ENCODE peak calls at places on chromosome 4, in six cellular contexts. G is neuronal stem cell, X is mesenchymal stem cell, C is H9, H is trophoblast cell, F is IMR-90. K is an unnamed sample.

GRCh38 chr4:83010111-83010521 is 507 bp downstream of the LIN54 start:
- DNase-seq in G (no peak), X (peak; percentile 69), C (no peak), H (no peak), F (peak; percentile 46), K (no peak)

GRCh38 chr4:7968262-7968896 is 28.7 kb upstream of the AFAP1 start:
- DNase-seq in G (no peak), X (no peak), C (no peak), H (no peak), F (no peak), K (no peak)

GRCh38 chr4:3178351-3178750 is 70.6 kb upstream of the MSANTD1 start:
- DNase-seq in G (no peak), X (no peak), C (no peak), H (no peak), F (no peak), K (no peak)

GRCh38 chr4:4689694-4690440 is 148.0 kb upstream of the STX18 start:
- DNase-seq in G (no peak), X (no peak), C (no peak), H (no peak), F (no peak), K (no peak)

GRCh38 chr4:187354740-187355139 is 631.1 kb upstream of the FAT1 start:
- DNase-seq in G (no peak), X (no peak), C (no peak), H (peak; percentile 62), F (no peak), K (no peak)

GRCh38 chr4:25859429-25860148 is 3.2 kb downstream of the SEL1L3 start:
- DNase-seq in G (no peak), X (no peak), C (no peak), H (no peak), F (no peak), K (no peak)

GRCh38 chr4:84418032-84418709 is 80.9 kb downstream of the NKX6-1 start:
- DNase-seq in G (no peak), X (no peak), C (no peak), H (no peak), F (no peak), K (no peak)

GRCh38 chr4:1469596-1470392 is 63.6 kb upstream of the NKX1-1 start:
- DNase-seq in G (no peak), X (no peak), C (no peak), H (no peak), F (no peak), K (no peak)

GRCh38 chr4:171714791-171715454 is 98.3 kb upstream of the GALNTL6 start:
- DNase-seq in G (no peak), X (no peak), C (no peak), H (no peak), F (no peak), K (no peak)

GRCh38 chr4:153082322-153083301 is 121.6 kb upstream of the TRIM2 start:
- DNase-seq in G (no peak), X (peak; percentile 13), C (no peak), H (no peak), F (no peak), K (peak; percentile 48)

GRCh38 chr4:148441624-148441985 is 609 bp downstream of the NR3C2 start:
- DNase-seq in G (peak; percentile 18), X (peak; percentile 6), C (no peak), H (no peak), F (no peak), K (no peak)

GRCh38 chr4:107863850-107864371 is 39.2 kb downstream of the SGMS2 start:
- DNase-seq in G (no peak), X (peak; percentile 55), C (no peak), H (peak; percentile 68), F (peak; percentile 51), K (no peak)

GRCh38 chr4:110618091-110619000 is 4.5 kb downstream of the PITX2 start:
- DNase-seq in G (peak; percentile 70), X (peak; percentile 92), C (peak; percentile 88), H (no peak), F (no peak), K (no peak)

GRCh38 chr4:110619401-110620247 is 3.3 kb downstream of the PITX2 start:
- DNase-seq in G (peak; percentile 57), X (peak; percentile 81), C (peak; percentile 82), H (no peak), F (no peak), K (peak; percentile 71)

GRCh38 chr4:110617095-110617494 is 5.8 kb downstream of the PITX2 start:
- DNase-seq in G (peak; percentile 2), X (peak; percentile 37), C (no peak), H (no peak), F (no peak), K (no peak)

GRCh38 chr4:110620352-110621327 is 2.2 kb downstream of the PITX2 start:
- DNase-seq in G (peak; percentile 67), X (peak; percentile 88), C (peak; percentile 89), H (no peak), F (no peak), K (peak; percentile 85)

DNA sequence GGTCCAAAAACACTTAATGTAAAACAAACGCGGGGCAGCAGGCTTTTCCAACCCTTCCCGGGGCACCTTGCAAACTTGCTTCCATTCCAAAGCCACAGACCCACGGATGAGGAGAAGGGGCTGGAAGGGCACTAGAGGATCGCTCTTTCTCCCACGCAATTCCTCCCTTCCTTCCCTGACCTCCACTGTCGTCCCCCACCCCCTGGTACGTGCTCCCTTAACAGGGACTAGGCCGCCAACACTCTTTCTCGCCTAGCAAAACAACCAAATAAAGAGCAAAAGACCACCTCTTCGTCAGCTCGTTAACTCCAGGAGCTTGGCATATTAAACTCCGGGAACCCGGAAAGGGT is 3.9 kb downstream of the PITX2 start:
- DNase-seq in G (no peak), X (no peak), C (no peak), H (no peak), F (no peak), K (no peak)
- H3K14ac ChIP-seq in G (no peak overlapping the region), X (peak overlapping the region; percentile 95), C (peak overlapping the region; percentile 16), H (no peak overlapping the region), F (no peak overlapping the region), K (no peak overlapping the region)

DNA sequence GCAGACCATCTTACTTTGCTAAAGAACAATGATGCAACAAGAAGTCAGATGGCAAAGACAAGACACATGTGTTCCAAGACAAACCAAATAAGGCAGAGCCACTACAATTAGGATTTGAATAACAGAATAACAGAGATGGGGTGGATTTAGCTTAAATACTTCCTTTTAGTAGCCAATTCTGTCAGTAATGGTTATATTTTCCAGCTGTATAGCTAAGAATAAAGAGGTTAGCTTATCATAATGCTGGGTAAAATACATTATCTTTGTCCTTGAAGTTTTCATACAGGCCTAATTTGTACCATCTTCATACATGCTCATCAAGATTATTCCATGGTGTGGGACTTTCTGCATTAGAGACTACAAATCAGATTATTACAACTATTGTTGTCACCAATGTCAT is 37.6 kb upstream of the FRAS1 start:
- DNase-seq in G (no peak), X (no peak), C (no peak), H (no peak), F (no peak), K (no peak)
- H3K14ac ChIP-seq in G (no peak overlapping the region), X (no peak overlapping the region), C (no peak overlapping the region), H (no peak overlapping the region), F (no peak overlapping the region), K (no peak overlapping the region)

GRCh38 chr4:185469539-185470154 is 1.9 kb downstream of the CCDC110 start:
- DNase-seq in G (no peak), X (no peak), C (no peak), H (no peak), F (no peak), K (peak; percentile 49)

GRCh38 chr4:185471235-185472062 is at the start of gene CCDC110:
- DNase-seq in G (peak; percentile 90), X (peak; percentile 88), C (peak; percentile 90), H (peak; percentile 85), F (peak; percentile 92), K (peak; percentile 80)

GRCh38 chr4:185468999-185469398 is 2.5 kb downstream of the CCDC110 start:
- DNase-seq in G (no peak), X (no peak), C (no peak), H (no peak), F (no peak), K (no peak)

GRCh38 chr4:185472063-185472542 is 570 bp upstream of the CCDC110 start:
- DNase-seq in G (no peak), X (peak; percentile 25), C (no peak), H (no peak), F (no peak), K (no peak)

DNA sequence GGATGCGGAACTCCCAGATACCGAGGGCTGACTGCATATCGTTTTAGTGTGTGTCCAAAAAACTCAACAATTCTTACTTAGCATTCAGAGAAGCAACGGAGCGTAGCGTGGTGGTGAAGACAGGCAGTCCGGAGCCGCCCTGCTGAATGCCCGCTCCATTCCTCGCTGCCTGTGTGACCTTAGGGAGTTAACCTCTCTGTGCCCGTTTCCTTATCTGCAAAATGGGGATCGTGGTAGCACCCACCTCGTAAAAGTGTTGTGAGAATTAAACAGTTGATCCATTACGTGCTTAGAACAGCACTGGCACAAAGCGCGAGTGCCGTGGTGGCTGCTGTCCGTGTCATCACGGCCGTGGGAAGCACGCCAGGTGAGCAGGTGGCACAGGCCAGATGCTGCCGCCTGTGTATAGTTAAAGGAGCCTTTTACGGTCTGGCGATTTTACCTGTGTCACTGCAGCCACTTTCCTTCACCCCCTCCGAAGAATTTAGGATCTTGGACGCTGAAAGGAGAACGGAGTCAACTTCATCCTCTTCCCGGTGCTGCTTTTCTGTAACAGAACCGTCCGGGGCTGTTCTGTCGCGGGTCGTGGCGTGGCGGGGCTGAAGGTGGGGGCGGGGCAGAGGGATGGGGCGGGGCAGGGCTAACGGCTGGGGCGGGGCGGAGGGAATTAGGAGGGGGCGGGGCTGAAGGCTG is 884 bp downstream of the CCDC110 start:
- DNase-seq in G (peak; percentile 15), X (peak; percentile 26), C (peak; percentile 55), H (peak; percentile 13), F (peak; percentile 12), K (no peak)
- H3K14ac ChIP-seq in G (no peak overlapping the region), X (peak overlapping the region; percentile 73), C (no peak overlapping the region), H (no peak overlapping the region), F (peak overlapping the region; percentile 95), K (no peak overlapping the region)

DNA sequence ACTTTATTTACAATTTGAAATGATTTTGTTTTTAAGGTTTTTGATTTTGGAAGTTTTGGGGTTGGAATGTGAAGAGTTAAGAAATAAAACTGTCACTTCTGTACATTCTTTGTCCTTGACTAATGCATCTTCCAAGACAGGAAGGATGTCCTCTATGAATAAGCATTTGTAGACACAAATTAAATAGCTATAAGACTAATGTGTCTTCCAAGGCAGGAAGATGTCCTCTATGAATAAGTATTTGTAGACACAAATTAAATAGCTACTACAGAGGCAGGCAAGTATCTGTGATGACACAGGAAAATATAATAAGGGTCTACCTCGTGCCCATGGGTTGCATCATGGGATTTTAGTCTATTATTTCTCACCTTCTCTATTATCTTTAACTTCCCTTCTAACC is 14.5 kb downstream of the PRSS48 start:
- DNase-seq in G (no peak), X (no peak), C (no peak), H (no peak), F (no peak), K (no peak)
- H3K14ac ChIP-seq in G (no peak overlapping the region), X (no peak overlapping the region), C (no peak overlapping the region), H (no peak overlapping the region), F (no peak overlapping the region), K (no peak overlapping the region)

DNA sequence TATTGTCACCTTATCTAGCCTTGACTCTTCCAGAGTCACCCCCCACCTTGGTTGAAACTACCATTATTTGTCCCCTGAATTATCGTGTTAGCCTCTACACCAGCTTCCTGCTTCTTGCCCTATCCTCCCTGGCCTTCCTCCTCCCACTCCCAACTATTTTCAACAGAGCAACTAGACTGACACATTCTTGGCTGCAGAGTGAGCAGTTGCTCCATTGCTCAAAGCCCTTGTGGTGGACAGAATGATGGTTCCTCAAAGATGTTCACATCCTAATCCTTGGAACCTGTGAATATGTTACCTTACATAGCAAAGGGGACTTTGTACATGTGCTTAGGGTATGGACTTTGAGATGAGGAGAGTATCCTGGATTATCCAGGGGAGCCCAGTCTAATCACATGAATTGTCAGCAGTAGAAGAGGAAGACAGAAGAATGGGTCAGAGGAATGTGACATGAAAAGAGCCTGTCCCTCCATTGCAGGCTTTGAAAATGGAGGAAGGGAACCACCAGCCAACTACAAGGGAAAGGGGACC is 24.8 kb upstream of the HOPX start:
- DNase-seq in G (no peak), X (no peak), C (no peak), H (no peak), F (no peak), K (no peak)
- H3K14ac ChIP-seq in G (no peak overlapping the region), X (no peak overlapping the region), C (no peak overlapping the region), H (no peak overlapping the region), F (no peak overlapping the region), K (no peak overlapping the region)

K was measured in H1.